ENCODE peak calls at places on chromosomes 12 and 14, in four cellular contexts. One of them, this sample, is unnamed.

GRCh38 chr12:1920436-1920835 is 2.0 kb upstream of the CACNA2D4 start:
- DNase-seq in HepG2: no peak
- DNase-seq in A549: no peak
- DNase-seq in K562: no peak
- DNase-seq in this sample: no peak

GRCh38 chr14:87170179-87170578 is 822.8 kb downstream of the GALC start:
- DNase-seq in HepG2: no peak
- DNase-seq in A549: no peak
- DNase-seq in K562: no peak
- DNase-seq in this sample: no peak

GRCh38 chr12:93908846-93909592 is 231.8 kb downstream of the CRADD start:
- DNase-seq in HepG2: no peak
- DNase-seq in A549: no peak
- DNase-seq in K562: no peak
- DNase-seq in this sample: no peak

GRCh38 chr14:98826618-98827017 is 445.4 kb downstream of the BCL11B start:
- DNase-seq in HepG2: no peak
- DNase-seq in A549: no peak
- DNase-seq in K562: no peak
- DNase-seq in this sample: no peak

GRCh38 chr14:20857630-20858261 is 33.4 kb upstream of the RNASE3 start:
- DNase-seq in HepG2: peak
- DNase-seq in A549: peak
- DNase-seq in K562: peak
- DNase-seq in this sample: peak

GRCh38 chr14:24155100-24155499 is 6.0 kb upstream of the IRF9 start:
- DNase-seq in HepG2: no peak
- DNase-seq in A549: no peak
- DNase-seq in K562: no peak
- DNase-seq in this sample: no peak

GRCh38 chr12:25152055-25152454 is 42.9 kb downstream of the DNAI7 start:
- DNase-seq in HepG2: no peak
- DNase-seq in A549: no peak
- DNase-seq in K562: no peak
- DNase-seq in this sample: no peak

GRCh38 chr12:116135209-116135930 is 142.1 kb downstream of the MED13L start:
- DNase-seq in HepG2: peak
- DNase-seq in A549: peak
- DNase-seq in K562: no peak
- DNase-seq in this sample: no peak

GRCh38 chr12:121102307-121102706 is 30.4 kb upstream of the P2RX7 start:
- DNase-seq in HepG2: no peak
- DNase-seq in A549: no peak
- DNase-seq in K562: no peak
- DNase-seq in this sample: no peak

GRCh38 chr12:96981053-96981452 is 74.0 kb downstream of the NEDD1 start:
- DNase-seq in HepG2: no peak
- DNase-seq in A549: no peak
- DNase-seq in K562: no peak
- DNase-seq in this sample: no peak

GRCh38 chr12:15208871-15209656 is 12.2 kb downstream of the RERG start:
- DNase-seq in HepG2: no peak
- DNase-seq in A549: no peak
- DNase-seq in K562: no peak
- DNase-seq in this sample: no peak

GRCh38 chr12:21330682-21331253 is 3.9 kb downstream of the SLCO1A2 start:
- DNase-seq in HepG2: no peak
- DNase-seq in A549: no peak
- DNase-seq in K562: no peak
- DNase-seq in this sample: no peak

GRCh38 chr14:105855246-105855892 is 329.0 kb downstream of the TMEM121 start:
- DNase-seq in HepG2: no peak
- DNase-seq in A549: no peak
- DNase-seq in K562: no peak
- DNase-seq in this sample: no peak

GRCh38 chr14:36055681-36056225 is 120.8 kb downstream of the PTCSC3 start:
- DNase-seq in HepG2: no peak
- DNase-seq in A549: no peak
- DNase-seq in K562: no peak
- DNase-seq in this sample: no peak

GRCh38 chr14:45810152-45810872 is 557.3 kb upstream of the MIS18BP1 start:
- DNase-seq in HepG2: no peak
- DNase-seq in A549: no peak
- DNase-seq in K562: no peak
- DNase-seq in this sample: no peak

GRCh38 chr12:7188557-7189397 is 709 bp upstream of the PEX5 start:
- DNase-seq in HepG2: peak
- DNase-seq in A549: peak
- DNase-seq in K562: peak
- DNase-seq in this sample: peak

GRCh38 chr14:74841230-74842207 is 34.4 kb downstream of the PROX2 start:
- DNase-seq in HepG2: no peak
- DNase-seq in A549: no peak
- DNase-seq in K562: no peak
- DNase-seq in this sample: no peak

GRCh38 chr12:124472690-124473279 is 94.6 kb downstream of the NCOR2 start:
- DNase-seq in HepG2: no peak
- DNase-seq in A549: no peak
- DNase-seq in K562: no peak
- DNase-seq in this sample: no peak

GRCh38 chr14:61064866-61065265 is 83.8 kb downstream of the SLC38A6 start:
- DNase-seq in HepG2: no peak
- DNase-seq in A549: no peak
- DNase-seq in K562: no peak
- DNase-seq in this sample: no peak

GRCh38 chr12:57902371-57903042 is 38.9 kb upstream of the ATP23 start:
- DNase-seq in HepG2: peak
- DNase-seq in A549: no peak
- DNase-seq in K562: no peak
- DNase-seq in this sample: no peak

GRCh38 chr12:60522684-60523083 is 926.9 kb downstream of the SLC16A7 start:
- DNase-seq in HepG2: no peak
- DNase-seq in A549: no peak
- DNase-seq in K562: no peak
- DNase-seq in this sample: no peak

GRCh38 chr12:89160716-89161123 is 191.6 kb downstream of the DUSP6 start:
- DNase-seq in HepG2: no peak
- DNase-seq in A549: no peak
- DNase-seq in K562: no peak
- DNase-seq in this sample: no peak

GRCh38 chr12:68739891-68740290 is 6.1 kb upstream of the SLC35E3 start:
- DNase-seq in HepG2: no peak
- DNase-seq in A549: no peak
- DNase-seq in K562: no peak
- DNase-seq in this sample: no peak

GRCh38 chr12:53952871-53953734 is 1.6 kb upstream of the HOXC12 start:
- DNase-seq in HepG2: peak
- DNase-seq in A549: peak
- DNase-seq in K562: no peak
- DNase-seq in this sample: peak

GRCh38 chr14:105074601-105075053 is 9.4 kb upstream of the GPR132 start:
- DNase-seq in HepG2: no peak
- DNase-seq in A549: no peak
- DNase-seq in K562: no peak
- DNase-seq in this sample: no peak

GRCh38 chr12:48176417-48176751 is 7.1 kb upstream of the CCDC184 start:
- DNase-seq in HepG2: no peak
- DNase-seq in A549: no peak
- DNase-seq in K562: no peak
- DNase-seq in this sample: no peak

GRCh38 chr12:29283969-29284368 is 97.0 kb downstream of the ERGIC2 start:
- DNase-seq in HepG2: no peak
- DNase-seq in A549: no peak
- DNase-seq in K562: no peak
- DNase-seq in this sample: no peak

GRCh38 chr12:94743174-94743573 is 92.8 kb upstream of the TMCC3 start:
- DNase-seq in HepG2: no peak
- DNase-seq in A549: no peak
- DNase-seq in K562: no peak
- DNase-seq in this sample: no peak

GRCh38 chr12:108605690-108606406 is 8.0 kb upstream of the TMEM119 start:
- DNase-seq in HepG2: no peak
- DNase-seq in A549: no peak
- DNase-seq in K562: no peak
- DNase-seq in this sample: no peak

GRCh38 chr14:28630100-28630499 is 136.5 kb upstream of the FOXG1 start:
- DNase-seq in HepG2: no peak
- DNase-seq in A549: no peak
- DNase-seq in K562: no peak
- DNase-seq in this sample: no peak

GRCh38 chr12:101186291-101186690 is 23.7 kb downstream of the SLC5A8 start:
- DNase-seq in HepG2: no peak
- DNase-seq in A549: no peak
- DNase-seq in K562: no peak
- DNase-seq in this sample: no peak

GRCh38 chr12:79637093-79637492 is 53.7 kb downstream of the PAWR start:
- DNase-seq in HepG2: no peak
- DNase-seq in A549: no peak
- DNase-seq in K562: no peak
- DNase-seq in this sample: no peak

GRCh38 chr14:68492889-68493288 is 300.0 kb downstream of the ZFP36L1 start:
- DNase-seq in HepG2: no peak
- DNase-seq in A549: no peak
- DNase-seq in K562: no peak
- DNase-seq in this sample: no peak

GRCh38 chr14:68495101-68495637 is 297.7 kb downstream of the ZFP36L1 start:
- DNase-seq in HepG2: no peak
- DNase-seq in A549: no peak
- DNase-seq in K562: no peak
- DNase-seq in this sample: no peak

GRCh38 chr14:68495638-68496114 is 297.2 kb downstream of the ZFP36L1 start:
- DNase-seq in HepG2: no peak
- DNase-seq in A549: no peak
- DNase-seq in K562: no peak
- DNase-seq in this sample: no peak

GRCh38 chr14:68499451-68499850 is 293.4 kb downstream of the ZFP36L1 start:
- DNase-seq in HepG2: no peak
- DNase-seq in A549: no peak
- DNase-seq in K562: no peak
- DNase-seq in this sample: no peak

GRCh38 chr14:68497016-68497415 is 295.9 kb downstream of the ZFP36L1 start:
- DNase-seq in HepG2: no peak
- DNase-seq in A549: no peak
- DNase-seq in K562: no peak
- DNase-seq in this sample: no peak
- TF ChIP-seq NR3C1 in HepG2: no peak
- TF ChIP-seq NR3C1 in A549: no peak
- TF ChIP-seq NR3C1 in K562: no peak
- TF ChIP-seq NR3C1 in this sample: no peak

DNA sequence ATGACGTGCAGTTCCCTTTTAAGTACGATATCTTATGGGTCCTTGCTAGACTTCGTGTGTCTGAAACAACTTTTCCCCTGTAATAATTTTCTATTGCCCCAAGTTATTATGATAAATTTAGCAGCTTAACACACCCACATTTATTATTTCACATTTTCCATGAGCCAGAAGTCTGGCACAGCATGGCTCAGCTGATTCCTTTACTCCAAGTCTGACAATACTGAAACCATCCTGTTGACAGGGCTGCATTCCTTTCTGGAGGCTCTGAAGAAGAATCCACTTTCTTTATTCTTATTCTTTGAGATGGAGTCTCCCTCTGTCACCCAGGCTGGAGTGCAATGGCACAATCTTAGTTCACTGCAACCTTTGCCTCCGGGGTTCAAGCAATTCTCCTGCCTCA is 80.9 kb downstream of the DENND5B start:
- DNase-seq in HepG2: no peak
- DNase-seq in A549: no peak
- DNase-seq in K562: no peak
- DNase-seq in this sample: no peak
- TF ChIP-seq MAX in HepG2: no peak
- TF ChIP-seq MAX in A549: no peak
- TF ChIP-seq MAX in K562: no peak
- TF ChIP-seq MAX in this sample: no peak

GRCh38 chr14:50055461-50056228 is 60.7 kb downstream of the VCPKMT start:
- DNase-seq in HepG2: no peak
- DNase-seq in A549: no peak
- DNase-seq in K562: no peak
- DNase-seq in this sample: no peak
- TF ChIP-seq NR3C1 in HepG2: no peak
- TF ChIP-seq NR3C1 in A549: no peak
- TF ChIP-seq NR3C1 in K562: no peak
- TF ChIP-seq NR3C1 in this sample: no peak

GRCh38 chr12:101969-102878 is 35.7 kb downstream of the IQSEC3 start:
- DNase-seq in HepG2: no peak
- DNase-seq in A549: no peak
- DNase-seq in K562: peak
- DNase-seq in this sample: no peak
- TF ChIP-seq MAX in HepG2: no peak
- TF ChIP-seq MAX in A549: no peak
- TF ChIP-seq MAX in K562: no peak
- TF ChIP-seq MAX in this sample: no peak

DNA sequence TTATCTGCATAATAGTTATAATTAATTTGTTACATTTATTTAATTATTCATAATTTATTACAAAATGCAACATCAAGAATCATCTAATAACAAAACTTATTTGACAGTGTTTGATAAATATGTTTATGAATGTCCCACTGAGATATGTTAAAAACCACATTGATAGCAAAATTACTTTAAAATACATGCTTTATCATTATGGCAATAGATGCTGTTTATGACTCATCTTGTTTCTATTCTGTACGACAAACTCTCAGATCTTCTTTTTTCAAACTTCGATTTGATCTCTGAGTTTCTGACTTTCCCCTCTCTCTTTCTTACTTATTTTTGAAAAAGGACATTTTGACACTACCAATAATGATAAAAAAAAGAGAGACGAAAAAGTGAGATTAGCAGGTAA is 56.8 kb upstream of the LRRK2 start:
- DNase-seq in HepG2: no peak
- DNase-seq in A549: no peak
- DNase-seq in K562: no peak
- DNase-seq in this sample: no peak
- TF ChIP-seq NR3C1 in HepG2: no peak
- TF ChIP-seq NR3C1 in A549: no peak
- TF ChIP-seq NR3C1 in K562: no peak
- TF ChIP-seq NR3C1 in this sample: no peak

DNA sequence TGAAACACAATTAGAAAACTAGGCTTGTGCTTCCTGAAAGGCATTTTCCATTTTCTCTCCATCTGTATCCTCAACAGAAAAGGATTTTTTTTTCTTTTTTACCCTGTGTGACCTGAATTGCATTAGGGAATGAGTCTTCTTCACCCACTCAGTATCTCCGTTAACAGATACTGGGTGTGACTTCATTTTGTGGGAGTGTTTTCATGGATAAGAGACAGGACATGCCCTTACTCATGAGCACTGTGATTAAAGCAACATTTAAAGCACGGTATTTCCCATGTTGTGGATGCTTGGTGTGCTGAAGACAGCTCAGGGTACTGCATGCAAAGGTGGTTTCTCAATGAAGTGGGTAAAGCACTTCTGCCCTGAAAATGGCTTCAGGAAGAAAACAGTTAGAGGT is 1397.3 kb upstream of the TMEM132C start:
- DNase-seq in HepG2: no peak
- DNase-seq in A549: no peak
- DNase-seq in K562: peak
- DNase-seq in this sample: no peak
- TF ChIP-seq MAX in HepG2: no peak
- TF ChIP-seq MAX in A549: no peak
- TF ChIP-seq MAX in K562: no peak
- TF ChIP-seq MAX in this sample: no peak

This sample was measured in WTC11.